ENCODE peak calls at places on chromosomes 5 and 9, in ten cellular contexts. One of them, this sample, is unnamed. For H3K36me3, the result is how much of the 10 kb centered on the place peaks cover.

GRCh38 chr5:106140101-106140500 is 1530.6 kb downstream of the EFNA5 start:
- DNase-seq in IMR-90: peak
- DNase-seq in mammary epithelial cell: no peak
- DNase-seq in CD8-positive, alpha-beta T cell: no peak
- DNase-seq in suprapubic skin: no peak
- DNase-seq in GM06990: no peak
- DNase-seq in A673: no peak
- DNase-seq in WERI-Rb-1: no peak
- DNase-seq in lower lobe of right lung: no peak
- DNase-seq in MM.1S: no peak
- DNase-seq in this sample: no peak

GRCh38 chr9:1050125-1050895 is at the start of gene DMRT2:
- DNase-seq in A673: peak
- DNase-seq in CD8-positive, alpha-beta T cell: no peak
- DNase-seq in suprapubic skin: peak
- DNase-seq in mammary epithelial cell: peak
- DNase-seq in GM06990: peak
- DNase-seq in lower lobe of right lung: peak
- DNase-seq in WERI-Rb-1: peak
- DNase-seq in MM.1S: peak
- DNase-seq in IMR-90: peak
- DNase-seq in this sample: peak

GRCh38 chr5:140420665-140421361 is 19.2 kb downstream of the ANKHD1 start:
- DNase-seq in CD8-positive, alpha-beta T cell: no peak
- DNase-seq in A673: no peak
- DNase-seq in GM06990: no peak
- DNase-seq in MM.1S: no peak
- DNase-seq in suprapubic skin: no peak
- DNase-seq in IMR-90: no peak
- DNase-seq in WERI-Rb-1: no peak
- DNase-seq in mammary epithelial cell: no peak
- DNase-seq in lower lobe of right lung: no peak
- DNase-seq in this sample: no peak

GRCh38 chr5:98568336-98568735 is 205.1 kb upstream of the RGMB start:
- DNase-seq in A673: no peak
- DNase-seq in lower lobe of right lung: no peak
- DNase-seq in IMR-90: peak
- DNase-seq in CD8-positive, alpha-beta T cell: no peak
- DNase-seq in GM06990: no peak
- DNase-seq in MM.1S: no peak
- DNase-seq in suprapubic skin: no peak
- DNase-seq in WERI-Rb-1: no peak
- DNase-seq in mammary epithelial cell: no peak
- DNase-seq in this sample: no peak

GRCh38 chr9:87655731-87656130 is 70.2 kb upstream of the CTSL start:
- DNase-seq in MM.1S: no peak
- DNase-seq in A673: no peak
- DNase-seq in IMR-90: no peak
- DNase-seq in GM06990: no peak
- DNase-seq in suprapubic skin: no peak
- DNase-seq in mammary epithelial cell: no peak
- DNase-seq in lower lobe of right lung: no peak
- DNase-seq in WERI-Rb-1: no peak
- DNase-seq in CD8-positive, alpha-beta T cell: no peak
- DNase-seq in this sample: no peak

GRCh38 chr5:69083412-69083811 is 10.4 kb upstream of the SLC30A5 start:
- DNase-seq in GM06990: no peak
- DNase-seq in CD8-positive, alpha-beta T cell: no peak
- DNase-seq in WERI-Rb-1: peak
- DNase-seq in A673: peak
- DNase-seq in lower lobe of right lung: no peak
- DNase-seq in MM.1S: no peak
- DNase-seq in mammary epithelial cell: peak
- DNase-seq in IMR-90: no peak
- DNase-seq in suprapubic skin: no peak
- DNase-seq in this sample: no peak

GRCh38 chr9:13689925-13690324 is 410.4 kb upstream of the MPDZ start:
- DNase-seq in WERI-Rb-1: no peak
- DNase-seq in GM06990: no peak
- DNase-seq in suprapubic skin: no peak
- DNase-seq in mammary epithelial cell: no peak
- DNase-seq in IMR-90: no peak
- DNase-seq in lower lobe of right lung: no peak
- DNase-seq in MM.1S: no peak
- DNase-seq in CD8-positive, alpha-beta T cell: no peak
- DNase-seq in A673: no peak
- DNase-seq in this sample: no peak

GRCh38 chr9:117763314-117763713 is 59.1 kb downstream of the TLR4 start:
- DNase-seq in lower lobe of right lung: no peak
- DNase-seq in mammary epithelial cell: peak
- DNase-seq in CD8-positive, alpha-beta T cell: no peak
- DNase-seq in suprapubic skin: no peak
- DNase-seq in IMR-90: no peak
- DNase-seq in A673: peak
- DNase-seq in MM.1S: no peak
- DNase-seq in WERI-Rb-1: no peak
- DNase-seq in GM06990: no peak
- DNase-seq in this sample: no peak

GRCh38 chr9:110015759-110016158 is 192.2 kb downstream of the C9orf152 start:
- DNase-seq in suprapubic skin: no peak
- DNase-seq in lower lobe of right lung: no peak
- DNase-seq in MM.1S: no peak
- DNase-seq in WERI-Rb-1: no peak
- DNase-seq in IMR-90: peak
- DNase-seq in A673: no peak
- DNase-seq in mammary epithelial cell: peak
- DNase-seq in GM06990: no peak
- DNase-seq in CD8-positive, alpha-beta T cell: peak
- DNase-seq in this sample: no peak

GRCh38 chr9:116643691-116644090 is 43.4 kb upstream of the TRIM32 start:
- DNase-seq in lower lobe of right lung: no peak
- DNase-seq in WERI-Rb-1: no peak
- DNase-seq in A673: no peak
- DNase-seq in suprapubic skin: no peak
- DNase-seq in CD8-positive, alpha-beta T cell: no peak
- DNase-seq in GM06990: no peak
- DNase-seq in MM.1S: no peak
- DNase-seq in mammary epithelial cell: no peak
- DNase-seq in IMR-90: peak
- DNase-seq in this sample: no peak

GRCh38 chr5:168334161-168335094 is 43.0 kb downstream of the WWC1 start:
- DNase-seq in lower lobe of right lung: no peak
- DNase-seq in suprapubic skin: no peak
- DNase-seq in MM.1S: no peak
- DNase-seq in A673: no peak
- DNase-seq in CD8-positive, alpha-beta T cell: no peak
- DNase-seq in GM06990: no peak
- DNase-seq in WERI-Rb-1: no peak
- DNase-seq in mammary epithelial cell: no peak
- DNase-seq in IMR-90: peak
- DNase-seq in this sample: no peak

GRCh38 chr5:173746050-173746449 is 129.6 kb upstream of the BOD1 start:
- DNase-seq in mammary epithelial cell: peak
- DNase-seq in WERI-Rb-1: no peak
- DNase-seq in GM06990: no peak
- DNase-seq in suprapubic skin: no peak
- DNase-seq in lower lobe of right lung: no peak
- DNase-seq in CD8-positive, alpha-beta T cell: no peak
- DNase-seq in MM.1S: peak
- DNase-seq in IMR-90: peak
- DNase-seq in A673: no peak
- DNase-seq in this sample: no peak

GRCh38 chr9:99072040-99072394 is 32.9 kb upstream of the TGFBR1 start:
- DNase-seq in mammary epithelial cell: no peak
- DNase-seq in WERI-Rb-1: no peak
- DNase-seq in GM06990: no peak
- DNase-seq in lower lobe of right lung: no peak
- DNase-seq in MM.1S: no peak
- DNase-seq in suprapubic skin: no peak
- DNase-seq in A673: no peak
- DNase-seq in CD8-positive, alpha-beta T cell: no peak
- DNase-seq in IMR-90: no peak
- DNase-seq in this sample: no peak

GRCh38 chr5:143979044-143979690 is 167.2 kb downstream of the HMHB1 start:
- DNase-seq in lower lobe of right lung: no peak
- DNase-seq in MM.1S: peak
- DNase-seq in WERI-Rb-1: no peak
- DNase-seq in suprapubic skin: no peak
- DNase-seq in GM06990: no peak
- DNase-seq in CD8-positive, alpha-beta T cell: no peak
- DNase-seq in A673: no peak
- DNase-seq in mammary epithelial cell: peak
- DNase-seq in IMR-90: no peak
- DNase-seq in this sample: no peak

GRCh38 chr9:12554636-12555035 is 138.5 kb upstream of the TYRP1 start:
- DNase-seq in IMR-90: peak
- DNase-seq in A673: peak
- DNase-seq in WERI-Rb-1: peak
- DNase-seq in lower lobe of right lung: no peak
- DNase-seq in suprapubic skin: no peak
- DNase-seq in MM.1S: peak
- DNase-seq in GM06990: no peak
- DNase-seq in CD8-positive, alpha-beta T cell: no peak
- DNase-seq in mammary epithelial cell: no peak
- DNase-seq in this sample: no peak

GRCh38 chr9:131608469-131609115 is 63.3 kb downstream of the PRRT1B start:
- DNase-seq in lower lobe of right lung: peak
- DNase-seq in suprapubic skin: no peak
- DNase-seq in MM.1S: no peak
- DNase-seq in IMR-90: peak
- DNase-seq in mammary epithelial cell: peak
- DNase-seq in CD8-positive, alpha-beta T cell: no peak
- DNase-seq in GM06990: no peak
- DNase-seq in WERI-Rb-1: no peak
- DNase-seq in A673: no peak
- DNase-seq in this sample: peak

DNA sequence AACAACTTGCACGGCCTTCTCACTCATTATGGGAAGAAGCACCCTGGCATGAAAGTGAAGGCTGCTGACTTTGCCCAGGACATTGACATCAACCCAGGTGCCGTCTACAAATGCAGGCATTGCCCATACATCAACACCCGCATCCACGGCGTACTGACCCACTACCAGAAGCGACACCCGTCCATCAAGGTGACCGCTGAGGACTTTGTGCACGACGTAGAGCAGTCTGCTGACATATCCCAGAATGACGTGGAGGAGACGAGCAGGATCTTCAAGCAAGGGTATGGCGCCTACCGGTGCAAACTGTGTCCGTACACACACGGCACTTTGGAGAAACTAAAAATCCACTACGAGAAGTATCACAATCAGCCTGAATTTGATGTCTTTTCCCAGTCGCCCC is 65.4 kb downstream of the ZNF462 start:
- DNase-seq in A673: no peak
- DNase-seq in suprapubic skin: no peak
- DNase-seq in CD8-positive, alpha-beta T cell: no peak
- DNase-seq in MM.1S: no peak
- DNase-seq in IMR-90: no peak
- DNase-seq in lower lobe of right lung: no peak
- DNase-seq in WERI-Rb-1: no peak
- DNase-seq in GM06990: no peak
- DNase-seq in mammary epithelial cell: no peak
- DNase-seq in this sample: no peak
- H3K36me3 ChIP-seq in A673: under half
- H3K36me3 ChIP-seq in suprapubic skin: half or more
- H3K36me3 ChIP-seq in CD8-positive, alpha-beta T cell: under half
- H3K36me3 ChIP-seq in MM.1S: under half
- H3K36me3 ChIP-seq in IMR-90: half or more
- H3K36me3 ChIP-seq in lower lobe of right lung: half or more
- H3K36me3 ChIP-seq in WERI-Rb-1: half or more
- H3K36me3 ChIP-seq in GM06990: under half
- H3K36me3 ChIP-seq in mammary epithelial cell: under half
- H3K36me3 ChIP-seq in this sample: under half

DNA sequence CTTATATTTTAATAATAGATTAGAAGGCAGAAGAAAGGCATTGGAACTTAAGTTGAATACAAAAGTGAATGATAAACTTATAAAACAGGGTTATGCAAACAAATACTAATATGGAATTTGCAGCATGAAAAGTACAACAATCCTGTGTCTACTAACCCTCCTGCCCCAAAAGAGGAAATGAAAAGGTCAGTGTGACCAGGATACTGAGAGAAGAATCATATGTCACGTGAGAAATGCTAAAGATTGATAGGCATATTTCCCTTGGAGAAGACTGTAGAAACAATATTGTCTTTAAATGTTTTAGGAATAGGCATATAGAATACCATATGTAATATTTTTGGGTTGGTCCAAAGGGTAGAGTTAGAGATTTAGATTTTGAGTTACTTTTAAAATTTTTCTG is 3.8 kb downstream of the WDR36 start:
- DNase-seq in MM.1S: no peak
- DNase-seq in WERI-Rb-1: no peak
- DNase-seq in mammary epithelial cell: no peak
- DNase-seq in GM06990: no peak
- DNase-seq in suprapubic skin: no peak
- DNase-seq in lower lobe of right lung: no peak
- DNase-seq in IMR-90: no peak
- DNase-seq in CD8-positive, alpha-beta T cell: no peak
- DNase-seq in A673: no peak
- DNase-seq in this sample: no peak
- TF ChIP-seq CTCF in MM.1S: no peak
- TF ChIP-seq CTCF in WERI-Rb-1: no peak
- TF ChIP-seq CTCF in mammary epithelial cell: no peak
- TF ChIP-seq CTCF in GM06990: no peak
- TF ChIP-seq CTCF in suprapubic skin: no peak
- TF ChIP-seq CTCF in lower lobe of right lung: no peak
- TF ChIP-seq CTCF in IMR-90: no peak
- TF ChIP-seq CTCF in CD8-positive, alpha-beta T cell: no peak
- TF ChIP-seq CTCF in A673: no peak
- TF ChIP-seq CTCF in this sample: no peak

DNA sequence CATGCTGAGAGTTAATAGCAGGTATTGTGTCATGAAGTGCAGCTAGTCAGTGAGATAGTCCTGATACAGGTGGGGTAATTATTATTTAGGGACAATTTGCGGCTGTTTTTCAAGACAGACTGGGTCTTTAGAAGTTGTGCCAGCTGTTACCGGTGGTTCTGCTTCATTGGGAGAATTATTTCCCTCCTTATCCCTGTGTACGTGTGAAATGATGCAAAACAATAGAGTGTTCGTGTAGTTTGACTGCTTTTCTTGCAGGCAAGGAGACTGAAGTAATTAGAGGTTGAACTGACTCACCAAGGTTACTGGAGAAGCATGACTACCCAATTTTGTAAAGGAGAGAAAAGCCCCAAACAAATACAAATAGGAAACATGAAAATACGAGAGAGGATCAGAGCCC is 101.7 kb downstream of the ARRDC3 start:
- DNase-seq in CD8-positive, alpha-beta T cell: no peak
- DNase-seq in suprapubic skin: no peak
- DNase-seq in MM.1S: no peak
- DNase-seq in lower lobe of right lung: no peak
- DNase-seq in mammary epithelial cell: peak
- DNase-seq in GM06990: no peak
- DNase-seq in IMR-90: peak
- DNase-seq in A673: no peak
- DNase-seq in WERI-Rb-1: no peak
- DNase-seq in this sample: no peak
- H3K4me3 ChIP-seq in CD8-positive, alpha-beta T cell: no peak
- H3K4me3 ChIP-seq in suprapubic skin: no peak
- H3K4me3 ChIP-seq in MM.1S: no peak
- H3K4me3 ChIP-seq in lower lobe of right lung: no peak
- H3K4me3 ChIP-seq in mammary epithelial cell: no peak
- H3K4me3 ChIP-seq in GM06990: no peak
- H3K4me3 ChIP-seq in IMR-90: no peak
- H3K4me3 ChIP-seq in A673: no peak
- H3K4me3 ChIP-seq in WERI-Rb-1: no peak
- H3K4me3 ChIP-seq in this sample: no peak

GRCh38 chr5:10427201-10427600 is 14.5 kb upstream of the ROPN1L start:
- DNase-seq in CD8-positive, alpha-beta T cell: no peak
- DNase-seq in IMR-90: no peak
- DNase-seq in GM06990: no peak
- DNase-seq in mammary epithelial cell: no peak
- DNase-seq in MM.1S: no peak
- DNase-seq in A673: no peak
- DNase-seq in lower lobe of right lung: no peak
- DNase-seq in suprapubic skin: no peak
- DNase-seq in WERI-Rb-1: no peak
- DNase-seq in this sample: no peak
- H3K36me3 ChIP-seq in CD8-positive, alpha-beta T cell: under half
- H3K36me3 ChIP-seq in IMR-90: under half
- H3K36me3 ChIP-seq in GM06990: under half
- H3K36me3 ChIP-seq in mammary epithelial cell: under half
- H3K36me3 ChIP-seq in MM.1S: under half
- H3K36me3 ChIP-seq in A673: half or more
- H3K36me3 ChIP-seq in lower lobe of right lung: half or more
- H3K36me3 ChIP-seq in suprapubic skin: half or more
- H3K36me3 ChIP-seq in WERI-Rb-1: half or more
- H3K36me3 ChIP-seq in this sample: under half